ENCODE peak calls at places on chromosomes 3 and 15, in four cellular contexts. S, U, H and F are unnamed samples.
A peak's percentile ranks its signal among the peaks of the same experiment; 100 is the strongest.

GRCh38 chr15:64905941-64906340 is 5.8 kb upstream of the ANKDD1A start:
- DNase-seq in H (no peak), S (no peak), U (no peak), F (no peak)

GRCh38 chr15:45112592-45113379 is 1.2 kb downstream of the DUOX2 start:
- DNase-seq in H (no peak), S (no peak), U (no peak), F (no peak)

GRCh38 chr3:114635878-114636277 is 342.1 kb downstream of the TIGIT start:
- DNase-seq in S (no peak), H (no peak), U (no peak), F (no peak)

GRCh38 chr3:51722362-51722761 is 15.5 kb downstream of the GRM2 start:
- DNase-seq in U (peak; percentile 15), H (no peak), S (no peak), F (no peak)

GRCh38 chr15:40925863-40926658 is 3.1 kb upstream of the DLL4 start:
- DNase-seq in S (no peak), U (no peak), H (no peak), F (no peak)

GRCh38 chr3:191484461-191484860 is 23.5 kb downstream of the PYDC2 start:
- DNase-seq in S (no peak), U (no peak), H (no peak), F (no peak)

GRCh38 chr3:33438871-33439270 is 1.3 kb downstream of the UBP1 start:
- DNase-seq in S (no peak), U (no peak), H (no peak), F (no peak)

GRCh38 chr3:72907851-72908620 is 20.2 kb downstream of the GXYLT2 start:
- DNase-seq in H (peak; percentile 25), U (peak; percentile 18), S (peak; percentile 67), F (peak; percentile 31)

GRCh38 chr15:42344763-42345162 is 14.5 kb upstream of the CAPN3 start:
- DNase-seq in U (no peak), H (no peak), S (no peak), F (peak; percentile 17)

GRCh38 chr3:136503056-136503455 is 249.1 kb downstream of the STAG1 start:
- DNase-seq in H (no peak), S (no peak), U (no peak), F (no peak)

GRCh38 chr3:7650466-7650865 is 789.6 kb downstream of the GRM7 start:
- DNase-seq in U (no peak), S (no peak), H (no peak), F (no peak)

GRCh38 chr15:70435369-70435768 is 328.0 kb downstream of the UACA start:
- DNase-seq in S (no peak), U (no peak), H (no peak), F (no peak)

GRCh38 chr3:10303105-10303504 is 10.4 kb upstream of the GHRL start:
- DNase-seq in U (no peak), H (no peak), S (no peak), F (no peak)

GRCh38 chr15:57382222-57382621 is 5.9 kb downstream of the CGNL1 start:
- DNase-seq in H (peak; percentile 72), S (no peak), U (no peak), F (no peak)

GRCh38 chr3:44066806-44067205 is 174.9 kb upstream of the TOPAZ1 start:
- DNase-seq in H (no peak), U (no peak), S (no peak), F (no peak)

GRCh38 chr15:62549345-62549970 is 384.4 kb upstream of the C2CD4B start:
- DNase-seq in U (peak; percentile 76), H (peak; percentile 33), S (no peak), F (no peak)

GRCh38 chr3:98361289-98361688 is 7.6 kb downstream of the OR5K4 start:
- DNase-seq in U (no peak), H (no peak), S (no peak), F (no peak)

GRCh38 chr3:89690649-89691048 is 583.2 kb downstream of the EPHA3 start:
- DNase-seq in H (no peak), U (no peak), S (no peak), F (no peak)

GRCh38 chr15:33112541-33113105 is 81.9 kb downstream of the FMN1 start:
- DNase-seq in H (no peak), S (no peak), U (no peak), F (no peak)

GRCh38 chr3:197239857-197240256 is 58.6 kb downstream of the DLG1 start:
- DNase-seq in U (no peak), H (no peak), S (no peak), F (no peak)

GRCh38 chr15:47725924-47726323 is 8.6 kb downstream of the SEMA6D start:
- DNase-seq in U (no peak), S (peak; percentile 46), H (peak; percentile 52), F (no peak)

GRCh38 chr3:106126016-106126525 is 257.3 kb upstream of the CBLB start:
- DNase-seq in U (no peak), S (no peak), H (no peak), F (no peak)

GRCh38 chr15:91887321-91887720 is 33.8 kb downstream of the SLCO3A1 start:
- DNase-seq in U (no peak), S (no peak), H (no peak), F (no peak)

GRCh38 chr15:44195151-44195740 is at the start of gene FRMD5:
- DNase-seq in U (peak; percentile 92), S (peak; percentile 88), H (peak; percentile 93), F (peak; percentile 71)

GRCh38 chr3:169694117-169694516 is 30.6 kb upstream of the MECOM start:
- DNase-seq in H (no peak), S (no peak), U (no peak), F (no peak)

GRCh38 chr3:52827866-52828376 is 2.6 kb downstream of the ITIH4 start:
- DNase-seq in U (peak; percentile 37), H (peak; percentile 87), S (no peak), F (no peak)

GRCh38 chr15:70099966-70100494 is 2.3 kb upstream of the TLE3 start:
- DNase-seq in S (no peak), H (peak; percentile 27), U (peak; percentile 33), F (no peak)

GRCh38 chr3:55588120-55588765 is 101.1 kb upstream of the WNT5A start:
- DNase-seq in U (no peak), S (no peak), H (no peak), F (no peak)

GRCh38 chr15:67173786-67174185 is 80.7 kb downstream of the AAGAB start:
- DNase-seq in S (no peak), H (no peak), U (no peak), F (no peak)

GRCh38 chr3:69842789-69843188 is 103.5 kb downstream of the MITF start:
- DNase-seq in S (peak; percentile 35), U (no peak), H (no peak), F (peak; percentile 27)

GRCh38 chr3:159763466-159764210 is 225.0 kb upstream of the IL12A start:
- DNase-seq in S (peak; percentile 80), U (peak; percentile 88), H (peak; percentile 30), F (peak; percentile 80)

GRCh38 chr3:151561878-151562277 is 101.0 kb upstream of the IGSF10 start:
- DNase-seq in H (no peak), U (no peak), S (no peak), F (no peak)

GRCh38 chr3:78204977-78205376 is 1165.1 kb downstream of the ROBO2 start:
- DNase-seq in S (no peak), H (no peak), U (no peak), F (no peak)

GRCh38 chr15:22819651-22820050 is 18.8 kb upstream of the NIPA2 start:
- DNase-seq in U (no peak), S (no peak), H (no peak), F (no peak)

GRCh38 chr3:25001041-25001591 is 426.9 kb upstream of the RARB start:
- DNase-seq in S (no peak), U (no peak), H (no peak), F (no peak)

DNA sequence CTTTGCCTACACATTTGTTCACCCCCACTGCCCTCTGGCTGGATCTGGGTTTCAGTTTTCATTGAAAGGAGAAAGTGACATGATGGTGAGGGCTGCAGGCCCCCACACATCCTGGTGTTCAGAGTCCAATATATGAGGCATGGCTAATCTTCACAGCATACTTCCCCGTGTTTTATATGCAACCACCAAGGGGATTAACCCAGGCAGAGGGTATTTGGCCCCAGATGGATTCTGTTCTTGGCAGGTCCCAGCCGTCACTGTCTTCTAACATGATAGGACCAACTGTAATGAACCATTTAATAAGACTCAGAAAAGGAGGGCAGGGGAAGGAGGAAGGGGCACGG is 4.4 kb upstream of the ACTC1 start:
- DNase-seq in U (no peak), H (no peak), S (no peak), F (no peak)
- H3K4me1 ChIP-seq in U (peaks cover 16% of the 10 kb centered on the region), H (peaks cover 13% of the 10 kb centered on the region), S (peaks cover 7% of the 10 kb centered on the region), F (no peaks in the 10 kb centered on the region)

DNA sequence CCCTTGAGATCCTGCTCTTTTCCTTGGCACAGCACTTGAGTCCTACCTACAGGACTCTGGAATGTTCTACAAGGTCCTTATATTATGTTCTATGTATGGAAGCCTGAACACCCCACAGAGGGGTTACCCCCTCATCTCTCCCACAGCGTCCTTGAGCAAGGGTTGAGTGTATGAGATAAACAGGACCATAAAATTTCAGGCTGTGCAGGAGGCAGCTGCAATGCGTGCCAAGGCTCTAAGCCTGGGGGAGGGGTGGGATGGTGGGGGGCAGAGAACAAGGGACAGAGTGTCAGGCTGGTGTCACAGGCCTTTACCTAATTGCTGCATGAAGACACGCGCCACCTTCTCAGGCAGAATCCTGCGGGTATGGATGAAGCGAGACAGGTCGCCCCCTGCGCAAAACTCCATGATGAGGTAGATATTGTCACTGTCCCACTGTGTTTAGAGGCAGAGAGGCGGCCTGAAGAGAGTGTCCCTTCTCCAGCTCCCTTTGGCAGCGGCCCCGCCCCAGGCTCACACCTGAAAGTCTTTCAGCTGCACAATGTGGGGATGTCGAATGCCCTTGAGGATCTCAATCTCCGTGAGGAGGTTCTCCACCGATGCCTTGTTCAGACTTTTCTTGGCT is 1.1 kb downstream of the ULK3 start:
- DNase-seq in H (no peak), S (no peak), U (no peak), F (no peak)
- H3K4me1 ChIP-seq in H (peaks cover 21% of the 10 kb centered on the region), S (no peaks in the 10 kb centered on the region), U (peaks cover 13% of the 10 kb centered on the region), F (no peaks in the 10 kb centered on the region)

DNA sequence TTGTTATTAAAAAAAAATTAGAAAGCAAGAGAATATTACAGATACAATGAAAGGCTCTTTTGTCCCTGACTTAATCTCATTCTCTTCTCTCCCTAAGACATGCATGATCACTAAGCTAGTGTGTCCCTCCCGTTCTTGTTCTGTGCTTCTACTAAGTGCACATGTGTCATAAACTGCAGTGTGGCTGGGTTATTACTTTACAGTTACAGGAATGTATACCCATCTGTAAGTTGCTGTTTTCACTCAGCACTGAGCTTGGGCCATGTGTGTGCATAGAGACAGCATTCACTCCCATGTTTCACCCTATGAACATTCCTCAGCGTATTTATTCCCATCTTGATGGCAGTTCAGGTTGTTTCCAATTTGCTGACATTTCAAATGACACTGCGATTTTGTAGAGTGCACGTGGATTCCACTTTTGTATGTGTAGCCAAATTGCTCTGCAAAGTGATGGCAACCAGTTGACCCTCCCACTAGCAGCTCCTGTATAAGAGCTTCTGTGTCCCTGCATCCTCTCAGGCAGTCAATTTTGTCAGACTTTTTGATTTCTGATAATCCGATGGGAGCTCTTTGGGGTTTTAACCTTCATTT is 145.8 kb upstream of the UBE2E1 start:
- DNase-seq in S (no peak), H (no peak), U (no peak), F (no peak)
- H3K4me1 ChIP-seq in S (peaks cover 4% of the 10 kb centered on the region), H (no peaks in the 10 kb centered on the region), U (no peaks in the 10 kb centered on the region), F (no peaks in the 10 kb centered on the region)

DNA sequence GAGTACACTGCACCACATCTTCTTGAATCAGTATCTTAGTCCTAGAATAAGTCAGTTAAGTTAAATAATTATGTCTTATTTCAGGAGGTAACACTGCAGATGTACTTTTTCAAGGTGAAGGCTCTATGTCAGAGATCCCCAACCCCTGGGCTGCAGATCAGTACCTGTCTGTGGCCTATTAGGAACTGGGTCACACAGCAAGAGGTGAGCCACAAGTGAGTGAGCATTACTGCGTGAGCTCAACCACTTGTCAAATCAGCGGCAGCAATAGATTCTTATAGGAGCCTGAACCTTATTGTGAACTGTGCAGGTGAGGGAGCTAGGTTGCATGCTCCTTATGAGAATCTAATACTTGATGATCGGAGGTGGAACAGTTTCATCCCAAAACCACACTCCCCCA is 851.9 kb upstream of the ALCAM start:
- DNase-seq in U (no peak), S (no peak), H (no peak), F (no peak)
- H3K4me1 ChIP-seq in U (no peaks in the 10 kb centered on the region), S (no peaks in the 10 kb centered on the region), H (no peaks in the 10 kb centered on the region), F (no peaks in the 10 kb centered on the region)